ENCODE peak calls at places on chromosomes 16 and 17, in five cellular contexts. One of them, this sample, is unnamed.

GRCh38 chr17:66527335-66527734 is 224.9 kb downstream of the PRKCA start:
- DNase-seq in mucosa of descending colon: no peak
- DNase-seq in CD4-positive, CD25-positive, alpha-beta regulatory T cell: no peak
- DNase-seq in heart right ventricle: no peak
- DNase-seq in MM.1S: no peak
- DNase-seq in this sample: peak; percentile 78

GRCh38 chr16:82660078-82660645 is 33.4 kb downstream of the CDH13 start:
- DNase-seq in heart right ventricle: no peak
- DNase-seq in MM.1S: no peak
- DNase-seq in mucosa of descending colon: no peak
- DNase-seq in CD4-positive, CD25-positive, alpha-beta regulatory T cell: no peak
- DNase-seq in this sample: no peak

GRCh38 chr16:82509636-82510035 is 117.1 kb upstream of the CDH13 start:
- DNase-seq in CD4-positive, CD25-positive, alpha-beta regulatory T cell: no peak
- DNase-seq in mucosa of descending colon: no peak
- DNase-seq in heart right ventricle: no peak
- DNase-seq in MM.1S: no peak
- DNase-seq in this sample: no peak

GRCh38 chr17:73215414-73215813 is 22.6 kb downstream of the COG1 start:
- DNase-seq in mucosa of descending colon: no peak
- DNase-seq in CD4-positive, CD25-positive, alpha-beta regulatory T cell: no peak
- DNase-seq in MM.1S: no peak
- DNase-seq in heart right ventricle: no peak
- DNase-seq in this sample: no peak

GRCh38 chr17:72705905-72706395 is 386.5 kb downstream of the SLC39A11 start:
- DNase-seq in MM.1S: peak; percentile 74
- DNase-seq in mucosa of descending colon: no peak
- DNase-seq in CD4-positive, CD25-positive, alpha-beta regulatory T cell: no peak
- DNase-seq in heart right ventricle: no peak
- DNase-seq in this sample: no peak

GRCh38 chr16:10138881-10139280 is 43.3 kb downstream of the GRIN2A start:
- DNase-seq in heart right ventricle: no peak
- DNase-seq in mucosa of descending colon: no peak
- DNase-seq in CD4-positive, CD25-positive, alpha-beta regulatory T cell: no peak
- DNase-seq in MM.1S: no peak
- DNase-seq in this sample: no peak

GRCh38 chr17:77320501-77321256 is 179.9 kb downstream of the SEC14L1 start:
- DNase-seq in heart right ventricle: no peak
- DNase-seq in MM.1S: peak; percentile 67
- DNase-seq in CD4-positive, CD25-positive, alpha-beta regulatory T cell: no peak
- DNase-seq in mucosa of descending colon: peak; percentile 37
- DNase-seq in this sample: peak; percentile 35

GRCh38 chr17:17713839-17714238 is 32.6 kb downstream of the RAI1 start:
- DNase-seq in MM.1S: no peak
- DNase-seq in mucosa of descending colon: no peak
- DNase-seq in CD4-positive, CD25-positive, alpha-beta regulatory T cell: no peak
- DNase-seq in heart right ventricle: no peak
- DNase-seq in this sample: no peak

GRCh38 chr17:33140413-33141099 is 148.9 kb downstream of the SPACA3 start:
- DNase-seq in mucosa of descending colon: no peak
- DNase-seq in heart right ventricle: no peak
- DNase-seq in CD4-positive, CD25-positive, alpha-beta regulatory T cell: no peak
- DNase-seq in MM.1S: no peak
- DNase-seq in this sample: no peak

GRCh38 chr17:59423137-59423703 is 91.8 kb downstream of the YPEL2 start:
- DNase-seq in MM.1S: no peak
- DNase-seq in heart right ventricle: peak; percentile 19
- DNase-seq in mucosa of descending colon: no peak
- DNase-seq in CD4-positive, CD25-positive, alpha-beta regulatory T cell: no peak
- DNase-seq in this sample: no peak

GRCh38 chr17:4167786-4168185 is 24.8 kb downstream of the CYB5D2 start:
- DNase-seq in heart right ventricle: no peak
- DNase-seq in MM.1S: no peak
- DNase-seq in CD4-positive, CD25-positive, alpha-beta regulatory T cell: no peak
- DNase-seq in mucosa of descending colon: no peak
- DNase-seq in this sample: no peak

GRCh38 chr16:1932050-1933028 is 10.7 kb downstream of the MSRB1 start:
- DNase-seq in heart right ventricle: no peak
- DNase-seq in MM.1S: no peak
- DNase-seq in mucosa of descending colon: peak; percentile 61
- DNase-seq in CD4-positive, CD25-positive, alpha-beta regulatory T cell: no peak
- DNase-seq in this sample: no peak

GRCh38 chr16:87047221-87048037 is 269.8 kb downstream of the C16orf95 start:
- DNase-seq in MM.1S: no peak
- DNase-seq in CD4-positive, CD25-positive, alpha-beta regulatory T cell: no peak
- DNase-seq in heart right ventricle: no peak
- DNase-seq in mucosa of descending colon: no peak
- DNase-seq in this sample: no peak

GRCh38 chr17:77125432-77125901 is 15.3 kb upstream of the SEC14L1 start:
- DNase-seq in heart right ventricle: no peak
- DNase-seq in CD4-positive, CD25-positive, alpha-beta regulatory T cell: no peak
- DNase-seq in mucosa of descending colon: no peak
- DNase-seq in MM.1S: no peak
- DNase-seq in this sample: no peak

GRCh38 chr17:76714822-76715461 is 4.2 kb upstream of the MXRA7 start:
- DNase-seq in MM.1S: peak; percentile 81
- DNase-seq in mucosa of descending colon: peak; percentile 89
- DNase-seq in CD4-positive, CD25-positive, alpha-beta regulatory T cell: peak; percentile 67
- DNase-seq in heart right ventricle: peak; percentile 70
- DNase-seq in this sample: no peak

GRCh38 chr17:77485089-77485833 is 344.5 kb downstream of the SEC14L1 start:
- DNase-seq in heart right ventricle: no peak
- DNase-seq in CD4-positive, CD25-positive, alpha-beta regulatory T cell: no peak
- DNase-seq in mucosa of descending colon: no peak
- DNase-seq in MM.1S: no peak
- DNase-seq in this sample: no peak

GRCh38 chr16:61678182-61678581 is 358.1 kb downstream of the CDH8 start:
- DNase-seq in heart right ventricle: no peak
- DNase-seq in MM.1S: no peak
- DNase-seq in mucosa of descending colon: no peak
- DNase-seq in CD4-positive, CD25-positive, alpha-beta regulatory T cell: no peak
- DNase-seq in this sample: no peak

GRCh38 chr16:81717662-81718189 is 61.4 kb upstream of the PLCG2 start:
- DNase-seq in CD4-positive, CD25-positive, alpha-beta regulatory T cell: no peak
- DNase-seq in heart right ventricle: no peak
- DNase-seq in MM.1S: no peak
- DNase-seq in mucosa of descending colon: no peak
- DNase-seq in this sample: no peak

GRCh38 chr16:11085025-11085485 is 140.7 kb downstream of the CLEC16A start:
- DNase-seq in MM.1S: no peak
- DNase-seq in heart right ventricle: no peak
- DNase-seq in mucosa of descending colon: no peak
- DNase-seq in CD4-positive, CD25-positive, alpha-beta regulatory T cell: no peak
- DNase-seq in this sample: no peak

GRCh38 chr16:85955566-85955965 is 56.6 kb downstream of the IRF8 start:
- DNase-seq in heart right ventricle: no peak
- DNase-seq in CD4-positive, CD25-positive, alpha-beta regulatory T cell: no peak
- DNase-seq in mucosa of descending colon: no peak
- DNase-seq in MM.1S: no peak
- DNase-seq in this sample: no peak

GRCh38 chr16:65429504-65430149 is 307.8 kb upstream of the CDH11 start:
- DNase-seq in CD4-positive, CD25-positive, alpha-beta regulatory T cell: no peak
- DNase-seq in heart right ventricle: no peak
- DNase-seq in MM.1S: no peak
- DNase-seq in mucosa of descending colon: no peak
- DNase-seq in this sample: no peak

GRCh38 chr17:71460943-71461342 is 659.9 kb upstream of the SOX9 start:
- DNase-seq in mucosa of descending colon: peak; percentile 80
- DNase-seq in heart right ventricle: no peak
- DNase-seq in MM.1S: no peak
- DNase-seq in CD4-positive, CD25-positive, alpha-beta regulatory T cell: no peak
- DNase-seq in this sample: no peak

GRCh38 chr17:37131064-37131463 is 182.3 kb downstream of the AATF start:
- DNase-seq in CD4-positive, CD25-positive, alpha-beta regulatory T cell: no peak
- DNase-seq in heart right ventricle: no peak
- DNase-seq in MM.1S: no peak
- DNase-seq in mucosa of descending colon: no peak
- DNase-seq in this sample: peak; percentile 75

GRCh38 chr16:59899940-59900339 is 1165.8 kb upstream of the GOT2 start:
- DNase-seq in CD4-positive, CD25-positive, alpha-beta regulatory T cell: no peak
- DNase-seq in MM.1S: no peak
- DNase-seq in heart right ventricle: no peak
- DNase-seq in mucosa of descending colon: no peak
- DNase-seq in this sample: no peak

DNA sequence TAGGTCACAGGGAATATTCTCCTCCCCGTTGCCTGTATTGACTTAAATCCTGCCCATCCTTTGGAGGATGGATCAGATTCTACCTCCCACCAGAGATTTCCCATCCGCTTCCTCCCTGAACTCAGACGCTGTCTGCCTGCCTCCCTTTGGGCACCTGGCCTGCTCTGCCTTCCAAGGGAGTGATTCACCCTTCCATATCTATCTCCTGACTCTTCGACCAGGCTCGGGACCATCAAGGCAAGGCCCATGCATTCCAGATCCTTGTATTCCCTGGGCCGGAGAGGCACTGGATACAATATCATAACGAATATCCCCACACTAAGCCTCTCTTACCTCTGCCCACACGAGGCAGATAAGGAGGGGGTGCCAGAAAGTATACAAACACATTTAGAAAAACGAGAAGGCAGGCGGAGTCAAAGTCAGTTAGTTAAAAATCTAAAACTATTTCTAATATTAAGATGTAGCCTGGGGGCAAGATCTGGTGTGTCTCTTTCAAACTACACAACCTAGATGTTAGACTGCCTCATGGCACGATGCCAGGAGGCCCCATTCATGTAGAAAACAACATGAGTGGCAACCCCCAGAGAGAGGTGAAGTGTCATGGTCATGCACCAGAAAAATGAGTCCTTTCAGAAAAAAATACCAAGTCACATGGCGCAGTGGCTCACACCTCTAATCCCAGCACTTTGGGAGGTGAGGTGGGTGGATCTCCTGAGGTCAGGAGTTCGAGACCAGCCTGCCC is 9.2 kb downstream of the PMP22 start:
- DNase-seq in mucosa of descending colon: no peak
- DNase-seq in MM.1S: no peak
- DNase-seq in heart right ventricle: no peak
- DNase-seq in CD4-positive, CD25-positive, alpha-beta regulatory T cell: no peak
- DNase-seq in this sample: no peak
- H3K4me1 ChIP-seq in mucosa of descending colon: peaks cover 8% of the 10 kb centered on the region
- H3K4me1 ChIP-seq in MM.1S: no peaks in the 10 kb centered on the region
- H3K4me1 ChIP-seq in heart right ventricle: peaks cover 94% of the 10 kb centered on the region
- H3K4me1 ChIP-seq in CD4-positive, CD25-positive, alpha-beta regulatory T cell: peaks cover 14% of the 10 kb centered on the region
- H3K4me1 ChIP-seq in this sample: peaks cover 13% of the 10 kb centered on the region

DNA sequence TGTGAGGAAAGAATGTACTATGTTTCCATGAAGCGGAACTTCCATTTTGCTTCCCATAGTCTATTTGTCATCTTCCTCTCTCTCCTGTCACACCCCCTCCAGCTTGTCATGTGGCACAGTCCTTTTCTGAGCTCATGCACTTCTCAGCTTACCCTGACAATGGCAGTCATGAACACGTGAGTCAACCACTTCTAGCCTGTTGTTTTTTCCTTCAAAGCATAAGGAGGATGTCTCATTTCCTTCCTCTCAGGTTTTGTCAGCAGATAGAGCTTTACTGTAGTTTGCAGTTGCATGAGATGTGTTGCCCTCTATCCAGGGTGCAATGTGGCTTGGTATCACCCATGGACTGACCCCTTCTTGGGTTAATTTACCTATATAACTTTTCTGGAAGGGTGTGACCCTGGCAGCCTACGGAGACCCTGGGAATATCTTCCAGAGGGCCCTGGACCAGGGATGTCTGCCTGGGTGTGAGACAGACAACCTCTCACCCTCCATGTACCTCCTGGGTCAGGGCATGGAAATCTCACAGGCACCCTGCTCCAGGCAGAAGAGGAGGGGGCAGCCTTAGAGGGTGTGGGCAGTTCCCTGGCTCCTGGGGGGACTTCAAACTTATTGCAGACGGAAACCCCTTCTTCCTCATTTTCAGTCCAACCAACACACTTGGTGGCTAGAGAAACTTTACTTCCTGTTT is 4.0 kb upstream of the ZNF267 start:
- DNase-seq in heart right ventricle: no peak
- DNase-seq in mucosa of descending colon: peak; percentile 53
- DNase-seq in CD4-positive, CD25-positive, alpha-beta regulatory T cell: peak; percentile 75
- DNase-seq in MM.1S: peak; percentile 80
- DNase-seq in this sample: no peak
- H3K4me3 ChIP-seq in heart right ventricle: no peak overlapping the region
- H3K4me3 ChIP-seq in mucosa of descending colon: no peak overlapping the region
- H3K4me3 ChIP-seq in CD4-positive, CD25-positive, alpha-beta regulatory T cell: peak overlapping the region; percentile 67
- H3K4me3 ChIP-seq in MM.1S: no peak overlapping the region
- H3K4me3 ChIP-seq in this sample: no peak overlapping the region

GRCh38 chr17:61545335-61545938 is 45.6 kb downstream of the NACA2 start:
- DNase-seq in mucosa of descending colon: no peak
- DNase-seq in CD4-positive, CD25-positive, alpha-beta regulatory T cell: no peak
- DNase-seq in heart right ventricle: no peak
- DNase-seq in MM.1S: no peak
- DNase-seq in this sample: no peak

GRCh38 chr17:61551255-61551742 is 39.7 kb downstream of the NACA2 start:
- DNase-seq in MM.1S: peak; percentile 30
- DNase-seq in heart right ventricle: no peak
- DNase-seq in mucosa of descending colon: no peak
- DNase-seq in CD4-positive, CD25-positive, alpha-beta regulatory T cell: no peak
- DNase-seq in this sample: no peak

GRCh38 chr17:61543786-61544415 is 47.1 kb downstream of the NACA2 start:
- DNase-seq in MM.1S: no peak
- DNase-seq in heart right ventricle: no peak
- DNase-seq in mucosa of descending colon: no peak
- DNase-seq in CD4-positive, CD25-positive, alpha-beta regulatory T cell: no peak
- DNase-seq in this sample: no peak

GRCh38 chr17:61542027-61542426 is 49.0 kb downstream of the NACA2 start:
- DNase-seq in MM.1S: no peak
- DNase-seq in mucosa of descending colon: no peak
- DNase-seq in heart right ventricle: no peak
- DNase-seq in CD4-positive, CD25-positive, alpha-beta regulatory T cell: no peak
- DNase-seq in this sample: no peak

GRCh38 chr17:61547113-61547512 is 43.9 kb downstream of the NACA2 start:
- DNase-seq in CD4-positive, CD25-positive, alpha-beta regulatory T cell: no peak
- DNase-seq in MM.1S: no peak
- DNase-seq in heart right ventricle: no peak
- DNase-seq in mucosa of descending colon: no peak
- DNase-seq in this sample: no peak
- H3K36me3 ChIP-seq in CD4-positive, CD25-positive, alpha-beta regulatory T cell: no peaks in the 10 kb centered on the region
- H3K36me3 ChIP-seq in MM.1S: no peaks in the 10 kb centered on the region
- H3K36me3 ChIP-seq in heart right ventricle: no peaks in the 10 kb centered on the region
- H3K36me3 ChIP-seq in mucosa of descending colon: no peaks in the 10 kb centered on the region
- H3K36me3 ChIP-seq in this sample: no peaks in the 10 kb centered on the region

DNA sequence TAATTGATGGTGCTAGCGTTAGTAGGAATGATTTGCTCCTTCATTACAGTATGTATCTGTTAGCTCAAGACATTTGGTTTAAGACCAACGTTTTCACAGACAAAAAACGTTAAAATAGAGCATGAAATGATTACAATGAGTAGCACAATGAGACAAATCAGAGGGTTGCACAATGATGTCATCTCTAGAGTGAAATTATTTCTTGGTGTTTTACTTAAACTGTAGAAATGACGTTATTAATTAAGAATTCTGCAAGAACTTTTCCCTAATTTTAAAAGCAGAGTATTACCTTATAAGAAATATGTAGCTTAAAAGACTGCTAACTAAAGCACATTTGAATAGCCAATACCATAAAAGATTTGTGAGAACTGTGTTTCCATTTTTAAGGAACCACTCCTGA is 373.4 kb upstream of the KIF2B start:
- DNase-seq in heart right ventricle: no peak
- DNase-seq in CD4-positive, CD25-positive, alpha-beta regulatory T cell: no peak
- DNase-seq in mucosa of descending colon: no peak
- DNase-seq in MM.1S: no peak
- DNase-seq in this sample: no peak
- H3K4me1 ChIP-seq in heart right ventricle: no peaks in the 10 kb centered on the region
- H3K4me1 ChIP-seq in CD4-positive, CD25-positive, alpha-beta regulatory T cell: no peaks in the 10 kb centered on the region
- H3K4me1 ChIP-seq in mucosa of descending colon: no peaks in the 10 kb centered on the region
- H3K4me1 ChIP-seq in MM.1S: no peaks in the 10 kb centered on the region
- H3K4me1 ChIP-seq in this sample: peaks cover under 1% of the 10 kb centered on the region

GRCh38 chr16:84082835-84083569 is 33.7 kb downstream of the MBTPS1 start:
- DNase-seq in heart right ventricle: no peak
- DNase-seq in CD4-positive, CD25-positive, alpha-beta regulatory T cell: no peak
- DNase-seq in mucosa of descending colon: no peak
- DNase-seq in MM.1S: no peak
- DNase-seq in this sample: no peak
- H3K4me3 ChIP-seq in heart right ventricle: no peak overlapping the region
- H3K4me3 ChIP-seq in CD4-positive, CD25-positive, alpha-beta regulatory T cell: no peak overlapping the region
- H3K4me3 ChIP-seq in mucosa of descending colon: no peak overlapping the region
- H3K4me3 ChIP-seq in MM.1S: no peak overlapping the region
- H3K4me3 ChIP-seq in this sample: no peak overlapping the region

This sample was measured in HAP-1.